ENCODE peak calls at places on chromosome X, in eight cellular contexts. V, Z, E, N, A, O, S and F are unnamed samples.

GRCh38 chrX:115452256-115452655 is 108.7 kb upstream of the PLS3 start:
- DNase-seq in V (no peak), E (no peak), O (no peak), A (no peak), S (no peak), Z (no peak), N (no peak), F (no peak)

GRCh38 chrX:134294548-134294947 is 57.6 kb downstream of the CCDC160 start:
- DNase-seq in Z (no peak), A (no peak), N (no peak), S (no peak), V (no peak), E (no peak), O (no peak), F (no peak)

GRCh38 chrX:103779156-103779555 is 2.5 kb downstream of the PLP1 start:
- DNase-seq in A (no peak), Z (no peak), O (no peak), S (no peak), E (no peak), N (no peak), V (no peak), F (peak; percentile 55)

GRCh38 chrX:147950352-147950751 is 30.8 kb upstream of the FMR1NB start:
- DNase-seq in N (no peak), O (no peak), E (no peak), S (no peak), Z (no peak), A (peak; percentile 61), V (no peak), F (no peak)

GRCh38 chrX:150060406-150060805 is 122.1 kb upstream of the EOLA2 start:
- DNase-seq in N (no peak), E (no peak), A (no peak), O (no peak), V (no peak), S (no peak), Z (no peak), F (no peak)

GRCh38 chrX:9677098-9677739 is 88.4 kb downstream of the GPR143 start:
- DNase-seq in S (peak; percentile 3), V (peak; percentile 70), N (peak; percentile 17), E (peak; percentile 37), Z (no peak), A (no peak), O (no peak), F (no peak)

GRCh38 chrX:103276581-103277002 is at the start of gene TCEAL5:
- DNase-seq in S (peak; percentile 4), E (no peak), O (no peak), V (no peak), N (no peak), A (no peak), Z (no peak), F (no peak)

GRCh38 chrX:16587776-16588175 is 62.2 kb upstream of the S100G start:
- DNase-seq in Z (no peak), S (no peak), E (no peak), O (no peak), V (no peak), A (no peak), N (no peak), F (no peak)

GRCh38 chrX:31058284-31058683 is 13.6 kb downstream of the FTHL17 start:
- DNase-seq in V (no peak), E (no peak), Z (no peak), A (no peak), S (no peak), N (no peak), O (no peak), F (no peak)

GRCh38 chrX:32024072-32024471 is 952.2 kb upstream of the FTHL17 start:
- DNase-seq in Z (no peak), V (no peak), E (no peak), O (no peak), S (no peak), N (no peak), A (no peak), F (no peak)

GRCh38 chrX:130109429-130110378 is 593 bp downstream of the ELF4 start:
- DNase-seq in S (no peak), V (no peak), Z (peak; percentile 47), A (no peak), O (no peak), E (no peak), N (no peak), F (no peak)

GRCh38 chrX:45295587-45295986 is 94.9 kb upstream of the DIPK2B start:
- DNase-seq in S (peak; percentile 7), O (no peak), Z (no peak), E (no peak), N (no peak), A (peak; percentile 35), V (peak; percentile 59), F (no peak)

GRCh38 chrX:53153581-53153980 is 59.6 kb downstream of the KANTR start:
- DNase-seq in E (no peak), A (no peak), V (no peak), Z (no peak), N (no peak), S (no peak), O (no peak), F (no peak)

GRCh38 chrX:9163153-9163790 is 129.3 kb upstream of the FAM9B start:
- DNase-seq in O (no peak), V (no peak), N (no peak), A (no peak), S (no peak), Z (no peak), E (no peak), F (no peak)

GRCh38 chrX:15675490-15675921 is 10.9 kb upstream of the CLTRN start:
- DNase-seq in E (peak; percentile 89), O (peak; percentile 60), V (peak; percentile 93), N (peak; percentile 76), S (peak; percentile 87), Z (peak; percentile 72), A (no peak), F (peak; percentile 90)

GRCh38 chrX:45628041-45628440 is 427.4 kb upstream of the DIPK2B start:
- DNase-seq in O (no peak), Z (no peak), N (no peak), S (no peak), V (no peak), E (no peak), A (no peak), F (no peak)

GRCh38 chrX:12872741-12873140 is 5.9 kb downstream of the TLR7 start:
- DNase-seq in S (no peak), A (no peak), N (no peak), Z (no peak), V (no peak), O (peak; percentile 16), E (no peak), F (no peak)
- H3K4me1 ChIP-seq in S (no peaks in the 10 kb centered on the region), A (peaks cover 15% of the 10 kb centered on the region), N (no peaks in the 10 kb centered on the region), Z (no peaks in the 10 kb centered on the region), V (no peaks in the 10 kb centered on the region), O (no peaks in the 10 kb centered on the region), E (no peaks in the 10 kb centered on the region), F (no peaks in the 10 kb centered on the region)

GRCh38 chrX:118502121-118502794 is 6.6 kb downstream of the DOCK11 start:
- DNase-seq in S (no peak), A (no peak), N (no peak), V (no peak), Z (no peak), E (no peak), O (no peak), F (no peak)

GRCh38 chrX:118507766-118508165 is 12.2 kb downstream of the DOCK11 start:
- DNase-seq in E (no peak), V (no peak), N (no peak), O (no peak), A (no peak), S (no peak), Z (no peak), F (no peak)

GRCh38 chrX:118499295-118499694 is 3.7 kb downstream of the DOCK11 start:
- DNase-seq in S (no peak), Z (no peak), O (no peak), E (no peak), V (no peak), A (no peak), N (no peak), F (no peak)

GRCh38 chrX:118498755-118499154 is 3.1 kb downstream of the DOCK11 start:
- DNase-seq in E (no peak), S (no peak), O (no peak), V (no peak), A (no peak), N (no peak), Z (no peak), F (no peak)

GRCh38 chrX:118503260-118504041 is 7.8 kb downstream of the DOCK11 start:
- DNase-seq in N (no peak), A (no peak), V (no peak), Z (peak; percentile 29), O (no peak), S (no peak), E (no peak), F (no peak)
- H3K4me1 ChIP-seq in N (no peaks in the 10 kb centered on the region), A (no peaks in the 10 kb centered on the region), V (no peaks in the 10 kb centered on the region), Z (peaks cover 37% of the 10 kb centered on the region), O (no peaks in the 10 kb centered on the region), S (no peaks in the 10 kb centered on the region), E (peaks cover 23% of the 10 kb centered on the region), F (no peaks in the 10 kb centered on the region)

DNA sequence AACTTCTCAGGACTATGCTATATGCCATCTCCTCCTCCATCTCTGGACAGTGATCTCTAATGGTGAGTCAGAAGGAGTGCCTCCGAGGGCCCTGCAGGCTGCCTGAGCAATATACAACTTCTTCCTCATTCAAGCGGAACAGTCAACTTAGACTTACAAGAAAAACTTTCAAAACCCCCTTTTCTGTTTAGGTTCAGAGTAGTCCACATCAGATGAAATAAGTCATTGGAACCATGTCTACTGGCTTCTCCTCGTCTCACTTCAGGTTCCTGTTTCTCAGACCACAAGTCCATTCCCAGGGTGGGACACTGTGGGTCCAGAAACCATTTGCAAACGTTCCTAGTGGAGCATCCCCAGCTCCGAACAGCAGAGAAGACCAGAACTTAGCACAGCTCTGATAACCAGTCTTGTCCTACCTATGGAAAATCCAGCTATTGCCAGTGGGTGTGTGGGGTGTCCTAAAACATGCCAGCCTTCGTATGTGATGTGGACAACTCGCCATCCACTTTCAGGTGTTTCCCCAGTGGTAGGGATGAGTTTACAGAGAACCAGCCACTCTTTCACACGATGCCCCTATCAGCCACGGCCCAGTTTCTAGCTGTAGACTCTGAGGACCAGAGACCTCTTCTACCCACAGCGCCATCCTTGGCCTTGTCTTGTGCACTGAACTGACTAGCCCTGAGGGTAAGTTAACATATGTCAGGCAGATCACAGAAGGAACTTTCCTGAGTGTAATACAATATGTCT is 32.7 kb upstream of the NKRF start:
- DNase-seq in S (no peak), V (no peak), O (no peak), E (no peak), N (no peak), A (no peak), Z (no peak), F (no peak)
- H3K4me1 ChIP-seq in S (no peaks in the 10 kb centered on the region), V (no peaks in the 10 kb centered on the region), O (no peaks in the 10 kb centered on the region), E (no peaks in the 10 kb centered on the region), N (no peaks in the 10 kb centered on the region), A (peaks cover 6% of the 10 kb centered on the region), Z (no peaks in the 10 kb centered on the region), F (no peaks in the 10 kb centered on the region)

DNA sequence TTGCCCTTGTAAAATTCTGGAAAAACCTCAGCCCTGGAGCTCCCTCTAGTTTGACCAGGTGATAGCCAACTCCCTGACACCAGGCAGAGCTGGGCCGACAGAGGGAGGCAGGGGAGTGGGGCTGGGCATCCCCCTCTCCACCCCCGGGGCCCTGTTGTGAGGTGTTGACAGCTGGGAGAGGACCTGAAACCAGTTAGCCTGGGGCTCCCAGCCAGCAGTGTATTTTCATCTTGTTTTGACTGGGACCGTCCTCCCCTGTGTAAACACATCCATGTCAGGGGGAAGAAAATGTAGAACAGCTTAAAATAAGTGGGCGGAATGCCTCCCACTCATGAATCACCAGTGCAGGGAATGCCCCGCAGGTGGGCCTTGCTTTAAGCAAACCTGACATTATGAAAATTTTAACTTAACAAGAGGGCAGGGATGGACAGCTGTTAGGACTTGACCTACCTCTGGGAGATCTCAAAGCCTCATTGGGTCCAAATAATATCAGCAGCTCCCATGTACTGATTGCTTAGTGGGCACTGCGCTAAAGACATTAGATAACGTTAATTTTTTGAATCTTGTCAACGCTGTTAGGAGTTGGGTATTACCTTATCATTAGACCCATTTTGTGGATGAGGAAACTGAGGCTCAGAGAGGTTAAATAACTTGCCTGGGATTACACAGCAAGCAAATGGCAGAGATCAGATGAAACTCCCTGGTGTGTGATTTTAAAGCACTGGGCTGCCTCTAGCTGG is 45.9 kb downstream of the TSC22D3 start:
- DNase-seq in S (peak; percentile 41), O (no peak), N (peak; percentile 63), V (no peak), E (no peak), A (no peak), Z (no peak), F (no peak)
- H3K4me1 ChIP-seq in S (peaks cover 92% of the 10 kb centered on the region), O (peaks cover 19% of the 10 kb centered on the region), N (peaks cover 57% of the 10 kb centered on the region), V (no peaks in the 10 kb centered on the region), E (peaks cover 91% of the 10 kb centered on the region), A (peaks cover 26% of the 10 kb centered on the region), Z (peaks cover 47% of the 10 kb centered on the region), F (peaks cover 67% of the 10 kb centered on the region)